ENCODE peak calls at places on chromosome 14, in five cellular contexts. O is SW 1271, R is A549, T is adrenal gland, P is dorsolateral prefrontal cortex. A is an unnamed sample.

GRCh38 chr14:90760055-90760444 is 56.2 kb downstream of the TTC7B start:
- DNase-seq in O (no peak), P (no peak), T (no peak), R (no peak), A (no peak)

GRCh38 chr14:96221841-96222240 is 17.2 kb downstream of the BDKRB2 start:
- DNase-seq in R (no peak), T (no peak), O (no peak), P (no peak), A (no peak)

GRCh38 chr14:68510201-68510600 is 282.7 kb downstream of the ZFP36L1 start:
- DNase-seq in T (no peak), O (no peak), R (no peak), P (no peak), A (no peak)

GRCh38 chr14:71439247-71439646 is 493.0 kb upstream of the RGS6 start:
- DNase-seq in P (no peak), T (no peak), O (no peak), R (no peak), A (no peak)

GRCh38 chr14:104291123-104292000 is 153.0 kb downstream of the KIF26A start:
- DNase-seq in O (no peak), T (no peak), R (no peak), P (peak), A (no peak)

GRCh38 chr14:51419685-51420084 is 179.6 kb downstream of the TMX1 start:
- DNase-seq in O (peak), P (no peak), T (no peak), R (no peak), A (no peak)

GRCh38 chr14:66401447-66402095 is 84.6 kb upstream of the CCDC196 start:
- DNase-seq in T (no peak), R (no peak), P (no peak), O (no peak), A (no peak)

GRCh38 chr14:36662543-36663403 is 1.1 kb downstream of the PAX9 start:
- DNase-seq in P (no peak), T (no peak), O (no peak), R (peak), A (no peak)

GRCh38 chr14:69612014-69612758 is 790 bp downstream of the SUSD6 start:
- DNase-seq in T (peak), P (peak), R (peak), O (no peak), A (peak)

GRCh38 chr14:100640481-100641273 is 53.5 kb upstream of the BEGAIN start:
- DNase-seq in P (no peak), T (no peak), R (no peak), O (no peak), A (no peak)

GRCh38 chr14:68734231-68734732 is 58.6 kb downstream of the ZFP36L1 start:
- DNase-seq in O (no peak), P (no peak), T (no peak), R (no peak), A (no peak)

GRCh38 chr14:105086833-105087307 is 21.6 kb upstream of the GPR132 start:
- DNase-seq in P (peak), T (peak), R (peak), O (peak), A (no peak)

GRCh38 chr14:69326611-69327010 is 66.7 kb downstream of the GALNT16 start:
- DNase-seq in P (no peak), R (no peak), O (no peak), T (no peak), A (no peak)

GRCh38 chr14:23638414-23639047 is 2.4 kb downstream of the DHRS2 start:
- DNase-seq in O (no peak), R (no peak), P (no peak), T (no peak), A (no peak)

GRCh38 chr14:86003998-86004397 is 474.1 kb downstream of the FLRT2 start:
- DNase-seq in O (no peak), T (no peak), P (no peak), R (no peak), A (no peak)